ENCODE peak calls at places on chromosomes 4 and X, in six cellular contexts. One of them, this sample, is unnamed.
A peak's percentile ranks its signal among the peaks of the same experiment; 100 is the strongest.

GRCh38 chr4:87659247-87659931 is 9.3 kb downstream of the DMP1 start:
- DNase-seq in GM12878: no peak
- DNase-seq in stomach: no peak
- DNase-seq in A549: peak; percentile 7
- DNase-seq in K562: no peak
- DNase-seq in suprapubic skin: no peak
- DNase-seq in this sample: no peak

GRCh38 chr4:153348006-153348405 is 3.5 kb downstream of the MND1 start:
- DNase-seq in suprapubic skin: no peak
- DNase-seq in stomach: no peak
- DNase-seq in K562: peak; percentile 58
- DNase-seq in GM12878: no peak
- DNase-seq in A549: no peak
- DNase-seq in this sample: no peak

GRCh38 chr4:186105721-186106335 is 1.3 kb downstream of the FAM149A start:
- DNase-seq in GM12878: no peak
- DNase-seq in K562: no peak
- DNase-seq in A549: no peak
- DNase-seq in stomach: no peak
- DNase-seq in suprapubic skin: no peak
- DNase-seq in this sample: no peak

GRCh38 chr4:113950207-113950606 is 29.2 kb downstream of the ARSJ start:
- DNase-seq in suprapubic skin: no peak
- DNase-seq in stomach: no peak
- DNase-seq in GM12878: no peak
- DNase-seq in A549: no peak
- DNase-seq in K562: no peak
- DNase-seq in this sample: no peak

GRCh38 chrX:38798956-38799355 is 2.3 kb upstream of the MID1IP1 start:
- DNase-seq in GM12878: no peak
- DNase-seq in stomach: no peak
- DNase-seq in K562: no peak
- DNase-seq in A549: no peak
- DNase-seq in suprapubic skin: no peak
- DNase-seq in this sample: no peak

GRCh38 chrX:56726609-56727008 is 2.4 kb upstream of the NBDY start:
- DNase-seq in A549: peak; percentile 67
- DNase-seq in suprapubic skin: no peak
- DNase-seq in K562: peak; percentile 7
- DNase-seq in GM12878: no peak
- DNase-seq in stomach: no peak
- DNase-seq in this sample: no peak

GRCh38 chr4:186719925-186720694 is 3.5 kb downstream of the FAT1 start:
- DNase-seq in GM12878: no peak
- DNase-seq in K562: peak; percentile 44
- DNase-seq in suprapubic skin: no peak
- DNase-seq in A549: peak; percentile 81
- DNase-seq in stomach: no peak
- DNase-seq in this sample: no peak

GRCh38 chr4:80014531-80014930 is 58.5 kb downstream of the ANTXR2 start:
- DNase-seq in K562: no peak
- DNase-seq in suprapubic skin: no peak
- DNase-seq in A549: no peak
- DNase-seq in GM12878: no peak
- DNase-seq in stomach: no peak
- DNase-seq in this sample: no peak

GRCh38 chrX:114905251-114905650 is 112.2 kb downstream of the IL13RA2 start:
- DNase-seq in stomach: no peak
- DNase-seq in A549: no peak
- DNase-seq in GM12878: no peak
- DNase-seq in K562: no peak
- DNase-seq in suprapubic skin: no peak
- DNase-seq in this sample: no peak

GRCh38 chr4:59994118-59994517 is 1206.0 kb upstream of the ADGRL3 start:
- DNase-seq in GM12878: no peak
- DNase-seq in K562: no peak
- DNase-seq in suprapubic skin: no peak
- DNase-seq in stomach: no peak
- DNase-seq in A549: peak; percentile 1
- DNase-seq in this sample: no peak

GRCh38 chr4:168867128-168867527 is 142.9 kb downstream of the CBR4 start:
- DNase-seq in GM12878: no peak
- DNase-seq in stomach: no peak
- DNase-seq in suprapubic skin: no peak
- DNase-seq in A549: no peak
- DNase-seq in K562: no peak
- DNase-seq in this sample: no peak

GRCh38 chr4:25174674-25175073 is 14.4 kb upstream of the SEPSECS start:
- DNase-seq in stomach: no peak
- DNase-seq in A549: no peak
- DNase-seq in K562: no peak
- DNase-seq in GM12878: no peak
- DNase-seq in suprapubic skin: no peak
- DNase-seq in this sample: peak; percentile 23

GRCh38 chr4:78907638-78908037 is 31.6 kb downstream of the PAQR3 start:
- DNase-seq in stomach: no peak
- DNase-seq in GM12878: no peak
- DNase-seq in suprapubic skin: no peak
- DNase-seq in A549: no peak
- DNase-seq in K562: no peak
- DNase-seq in this sample: no peak

GRCh38 chrX:44267116-44267515 is 76.4 kb downstream of the EFHC2 start:
- DNase-seq in stomach: no peak
- DNase-seq in GM12878: no peak
- DNase-seq in suprapubic skin: no peak
- DNase-seq in A549: no peak
- DNase-seq in K562: no peak
- DNase-seq in this sample: no peak

GRCh38 chrX:68692651-68693050 is 45.2 kb downstream of the STARD8 start:
- DNase-seq in stomach: no peak
- DNase-seq in K562: no peak
- DNase-seq in GM12878: no peak
- DNase-seq in suprapubic skin: no peak
- DNase-seq in A549: no peak
- DNase-seq in this sample: no peak

GRCh38 chrX:116749943-116750342 is 287.2 kb upstream of the CT83 start:
- DNase-seq in A549: peak; percentile 3
- DNase-seq in suprapubic skin: no peak
- DNase-seq in stomach: no peak
- DNase-seq in GM12878: no peak
- DNase-seq in K562: no peak
- DNase-seq in this sample: no peak

GRCh38 chr4:40804598-40804997 is 54.8 kb downstream of the NSUN7 start:
- DNase-seq in suprapubic skin: no peak
- DNase-seq in stomach: no peak
- DNase-seq in K562: no peak
- DNase-seq in A549: no peak
- DNase-seq in GM12878: no peak
- DNase-seq in this sample: no peak

GRCh38 chr4:122117743-122118142 is 34.4 kb upstream of the BLTP1 start:
- DNase-seq in GM12878: no peak
- DNase-seq in stomach: no peak
- DNase-seq in K562: no peak
- DNase-seq in suprapubic skin: no peak
- DNase-seq in A549: no peak
- DNase-seq in this sample: no peak

GRCh38 chr4:16967722-16968121 is 69.3 kb upstream of the LDB2 start:
- DNase-seq in A549: no peak
- DNase-seq in K562: no peak
- DNase-seq in stomach: peak; percentile 28
- DNase-seq in GM12878: no peak
- DNase-seq in suprapubic skin: peak; percentile 65
- DNase-seq in this sample: no peak

GRCh38 chr4:140790171-140790570 is 34.0 kb upstream of the TBC1D9 start:
- DNase-seq in A549: no peak
- DNase-seq in K562: no peak
- DNase-seq in suprapubic skin: no peak
- DNase-seq in GM12878: no peak
- DNase-seq in stomach: no peak
- DNase-seq in this sample: no peak

GRCh38 chr4:37188100-37188499 is 56.4 kb upstream of the NWD2 start:
- DNase-seq in stomach: no peak
- DNase-seq in GM12878: no peak
- DNase-seq in suprapubic skin: no peak
- DNase-seq in A549: peak; percentile 4
- DNase-seq in K562: peak; percentile 25
- DNase-seq in this sample: no peak

DNA sequence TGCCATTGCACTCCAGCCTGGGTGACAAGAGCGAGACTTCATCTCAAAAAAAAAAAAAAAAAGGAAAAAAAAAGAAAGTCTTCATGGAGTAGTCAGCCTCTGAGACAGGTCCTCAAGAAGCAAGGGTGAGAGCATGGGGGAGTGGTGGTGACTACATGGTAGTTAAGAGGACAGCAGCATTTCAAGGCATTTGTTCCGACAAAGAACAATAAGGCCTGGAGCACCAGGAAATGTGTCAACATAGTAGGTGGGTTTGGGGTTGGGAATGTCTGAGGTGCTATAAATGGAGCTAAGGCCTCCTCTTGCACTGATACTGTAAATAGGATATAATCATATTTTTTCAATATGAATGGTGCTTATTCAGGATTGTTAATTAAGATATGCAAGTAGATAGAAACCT is 34.4 kb downstream of the GPR82 start:
- DNase-seq in suprapubic skin: no peak
- DNase-seq in stomach: no peak
- DNase-seq in GM12878: no peak
- DNase-seq in K562: no peak
- DNase-seq in A549: no peak
- DNase-seq in this sample: no peak
- TF ChIP-seq EP300 in suprapubic skin: no peak
- TF ChIP-seq EP300 in stomach: no peak
- TF ChIP-seq EP300 in GM12878: no peak
- TF ChIP-seq EP300 in K562: no peak
- TF ChIP-seq EP300 in A549: no peak
- TF ChIP-seq EP300 in this sample: no peak

DNA sequence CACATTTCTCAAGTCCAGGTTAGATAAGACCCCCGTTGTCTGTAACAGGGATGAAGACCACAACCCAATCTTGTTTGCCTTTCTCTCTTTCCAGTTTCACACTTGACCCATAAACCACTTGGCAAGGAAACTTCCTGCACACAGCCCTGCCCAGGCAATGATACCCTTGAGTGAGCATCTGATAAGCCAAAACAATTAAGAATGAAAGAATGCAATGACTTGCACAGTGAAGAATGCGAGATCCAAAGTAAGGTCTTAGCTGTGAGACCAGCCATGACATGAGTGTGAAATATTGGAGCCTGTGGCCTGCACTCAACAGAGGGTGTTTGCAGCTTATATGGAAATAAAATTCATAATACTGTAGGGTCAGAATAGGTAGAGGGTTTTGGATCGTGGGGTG is 37.9 kb upstream of the MXRA5 start:
- DNase-seq in suprapubic skin: no peak
- DNase-seq in K562: no peak
- DNase-seq in stomach: no peak
- DNase-seq in A549: no peak
- DNase-seq in GM12878: no peak
- DNase-seq in this sample: no peak
- TF ChIP-seq EP300 in suprapubic skin: no peak
- TF ChIP-seq EP300 in K562: no peak
- TF ChIP-seq EP300 in stomach: no peak
- TF ChIP-seq EP300 in A549: no peak
- TF ChIP-seq EP300 in GM12878: no peak
- TF ChIP-seq EP300 in this sample: no peak

DNA sequence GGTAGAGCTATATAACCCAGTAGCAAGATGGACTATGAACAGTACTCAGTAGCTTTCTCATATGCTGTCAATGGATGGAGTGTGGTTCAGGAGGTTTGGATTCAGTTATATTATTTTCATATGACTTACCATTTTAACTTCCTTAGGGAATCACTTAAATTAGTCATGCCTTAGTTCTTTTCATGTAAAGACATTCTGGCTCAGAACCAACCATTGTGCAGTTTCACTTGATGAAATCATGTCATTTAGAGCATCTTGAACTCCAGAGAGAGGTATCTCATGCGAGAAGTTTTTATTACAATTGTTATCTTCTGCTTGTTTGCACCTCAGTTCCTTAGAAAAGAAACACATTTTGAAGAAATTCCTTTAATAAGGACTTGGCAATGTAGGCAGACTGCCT is 55.8 kb downstream of the IL1RAPL2 start:
- DNase-seq in GM12878: no peak
- DNase-seq in K562: no peak
- DNase-seq in A549: no peak
- DNase-seq in stomach: no peak
- DNase-seq in suprapubic skin: no peak
- DNase-seq in this sample: no peak
- TF ChIP-seq EP300 in GM12878: no peak
- TF ChIP-seq EP300 in K562: no peak
- TF ChIP-seq EP300 in A549: no peak
- TF ChIP-seq EP300 in stomach: no peak
- TF ChIP-seq EP300 in suprapubic skin: no peak
- TF ChIP-seq EP300 in this sample: no peak

GRCh38 chr4:76984788-76985211 is 35.2 kb downstream of the SEPTIN11 start:
- DNase-seq in stomach: no peak
- DNase-seq in GM12878: no peak
- DNase-seq in A549: no peak
- DNase-seq in K562: no peak
- DNase-seq in suprapubic skin: peak; percentile 87
- DNase-seq in this sample: peak; percentile 23
- TF ChIP-seq EP300 in stomach: no peak
- TF ChIP-seq EP300 in GM12878: no peak
- TF ChIP-seq EP300 in A549: no peak
- TF ChIP-seq EP300 in K562: no peak
- TF ChIP-seq EP300 in suprapubic skin: no peak
- TF ChIP-seq EP300 in this sample: no peak

DNA sequence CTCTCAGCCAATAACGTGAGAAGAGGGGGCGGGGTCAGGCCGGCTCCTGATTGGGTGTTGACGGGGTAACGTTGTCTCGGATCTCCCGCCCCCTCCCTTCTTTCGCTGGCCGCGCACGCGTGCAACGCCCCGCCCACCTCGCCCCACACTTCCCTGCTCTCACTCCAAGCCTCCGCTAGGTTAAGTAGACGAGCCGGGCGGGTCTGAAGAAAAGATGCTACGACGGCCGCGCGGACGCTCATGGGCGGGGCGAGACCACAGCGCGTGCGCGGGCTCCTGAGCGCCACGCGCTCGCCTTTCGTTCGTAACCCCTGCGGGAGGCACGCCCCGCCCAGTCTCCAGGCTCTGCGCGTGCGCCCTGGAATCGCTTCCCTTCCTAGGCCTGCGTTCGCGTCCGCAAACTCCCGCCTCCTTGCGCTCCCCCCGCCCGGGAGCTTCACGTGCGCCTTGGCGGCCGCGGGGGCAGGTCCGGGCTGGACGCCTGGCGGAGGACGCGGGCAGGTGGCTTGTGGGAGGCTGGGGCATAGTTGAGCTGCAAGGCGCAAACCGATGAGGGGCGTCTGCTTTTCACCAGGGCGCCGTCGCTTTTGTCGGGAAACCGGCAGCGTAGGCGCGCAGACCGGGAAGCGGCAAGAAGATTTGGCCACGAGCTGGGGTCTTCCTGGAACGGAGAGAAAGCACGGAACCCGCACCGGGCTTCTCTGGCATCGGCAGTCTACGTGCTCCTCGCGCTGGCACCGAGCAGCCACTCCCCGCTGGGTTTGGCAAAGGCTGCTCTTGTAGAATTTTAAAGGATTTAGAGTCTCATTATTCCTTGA is 467 bp upstream of the PGRMC2 start:
- DNase-seq in stomach: peak; percentile 100
- DNase-seq in suprapubic skin: peak; percentile 100
- DNase-seq in GM12878: peak; percentile 97
- DNase-seq in A549: peak; percentile 98
- DNase-seq in K562: peak; percentile 97
- DNase-seq in this sample: peak; percentile 98
- TF ChIP-seq EP300 in stomach: no peak
- TF ChIP-seq EP300 in suprapubic skin: no peak
- TF ChIP-seq EP300 in GM12878: no peak
- TF ChIP-seq EP300 in A549: no peak
- TF ChIP-seq EP300 in K562: peak; percentile 49
- TF ChIP-seq EP300 in this sample: no peak

GRCh38 chr4:895596-895995 is 36.5 kb downstream of the GAK start:
- DNase-seq in stomach: no peak
- DNase-seq in suprapubic skin: no peak
- DNase-seq in GM12878: no peak
- DNase-seq in A549: no peak
- DNase-seq in K562: no peak
- DNase-seq in this sample: no peak
- TF ChIP-seq EP300 in stomach: no peak
- TF ChIP-seq EP300 in suprapubic skin: no peak
- TF ChIP-seq EP300 in GM12878: no peak
- TF ChIP-seq EP300 in A549: no peak
- TF ChIP-seq EP300 in K562: no peak
- TF ChIP-seq EP300 in this sample: no peak